ENCODE peak calls at places on chromosomes 7 and 10, in four cellular contexts. F is IMR-90, N is K562, T is GM12878. M is an unnamed sample.

GRCh38 chr7:159272739-159273138 is 128.1 kb upstream of the VIPR2 start:
- DNase-seq in N (no peak), T (no peak), F (no peak), M (no peak)

GRCh38 chr7:79730971-79731370 is 277.5 kb upstream of the MAGI2 start:
- DNase-seq in N (no peak), T (no peak), F (no peak), M (no peak)

GRCh38 chr10:132468651-132469050 is 68.9 kb upstream of the INPP5A start:
- DNase-seq in F (no peak), N (no peak), T (no peak), M (no peak)

GRCh38 chr7:105336009-105336408 is 52.7 kb downstream of the SRPK2 start:
- DNase-seq in T (no peak), N (no peak), F (peak), M (peak)

GRCh38 chr7:44979481-44980392 is 922 bp upstream of the MYO1G start:
- DNase-seq in T (no peak), F (no peak), N (no peak), M (no peak)

GRCh38 chr7:12771378-12771877 is 84.0 kb downstream of the ARL4A start:
- DNase-seq in T (no peak), N (no peak), F (peak), M (peak)

GRCh38 chr10:13893926-13894325 is 307.2 kb downstream of the PRPF18 start:
- DNase-seq in F (peak), N (no peak), T (no peak), M (peak)

GRCh38 chr7:44173911-44174693 is 15.1 kb downstream of the GCK start:
- DNase-seq in N (no peak), F (no peak), T (no peak), M (no peak)

GRCh38 chr7:19015066-19015465 is 102.4 kb downstream of the TWIST1 start:
- DNase-seq in F (no peak), N (no peak), T (no peak), M (no peak)

GRCh38 chr7:31043035-31043434 is 9.1 kb upstream of the ADCYAP1R1 start:
- DNase-seq in N (no peak), T (no peak), F (no peak), M (no peak)

GRCh38 chr7:5064391-5065106 is 18.9 kb downstream of the RBAK start:
- DNase-seq in T (no peak), F (no peak), N (no peak), M (peak)

GRCh38 chr7:2635810-2636701 is 4.3 kb downstream of the TTYH3 start:
- DNase-seq in F (no peak), N (no peak), T (no peak), M (no peak)

GRCh38 chr10:50286517-50286916 is 35.2 kb upstream of the ASAH2 start:
- DNase-seq in F (peak), N (no peak), T (no peak), M (no peak)

GRCh38 chr10:133310789-133311188 is 2.1 kb downstream of the ZNF511 start:
- DNase-seq in T (no peak), F (no peak), N (no peak), M (no peak)

GRCh38 chr10:83935911-83936310 is 203.4 kb upstream of the GHITM start:
- DNase-seq in T (no peak), N (no peak), F (no peak), M (no peak)

GRCh38 chr10:11144626-11145497 is 127.2 kb downstream of the CELF2 start:
- DNase-seq in F (no peak), T (no peak), N (no peak), M (no peak)

GRCh38 chr10:129332476-129332875 is 134.6 kb upstream of the MGMT start:
- DNase-seq in T (no peak), F (peak), N (peak), M (peak)

GRCh38 chr10:93436577-93436976 is 45.6 kb downstream of the MYOF start:
- DNase-seq in N (no peak), T (no peak), F (peak), M (peak)

GRCh38 chr10:33476757-33477273 is 142.3 kb upstream of the NRP1 start:
- DNase-seq in N (no peak), T (no peak), F (no peak), M (no peak)

GRCh38 chr7:116653204-116653603 is 18.8 kb upstream of the MET start:
- DNase-seq in F (peak), N (no peak), T (no peak), M (no peak)

GRCh38 chr10:68537796-68538195 is 10.5 kb upstream of the SLC25A16 start:
- DNase-seq in N (no peak), T (no peak), F (no peak), M (no peak)

GRCh38 chr7:101869901-101870290 is 52.5 kb downstream of the CUX1 start:
- DNase-seq in T (no peak), F (no peak), N (peak), M (no peak)

GRCh38 chr7:57177856-57178767 is 45.9 kb upstream of the ZNF479 start:
- DNase-seq in T (no peak), N (no peak), F (no peak), M (no peak)

GRCh38 chr7:151374139-151374538 is 32.5 kb downstream of the NUB1 start:
- DNase-seq in F (no peak), T (no peak), N (no peak), M (no peak)

GRCh38 chr10:75841266-75841665 is 409.8 kb downstream of the LRMDA start:
- DNase-seq in F (no peak), T (no peak), N (no peak), M (no peak)

GRCh38 chr7:126979722-126980121 is 273.0 kb downstream of the GRM8 start:
- DNase-seq in F (no peak), N (no peak), T (no peak), M (no peak)

GRCh38 chr10:86711957-86712708 is 43.8 kb downstream of the LDB3 start:
- DNase-seq in T (peak), F (peak), N (peak), M (no peak)

GRCh38 chr10:82742478-82742877 is 867.5 kb downstream of the NRG3 start:
- DNase-seq in T (no peak), N (no peak), F (no peak), M (peak)

GRCh38 chr7:135748770-135749169 is at the start of gene FAM180A:
- DNase-seq in T (no peak), F (peak), N (no peak), M (no peak)

GRCh38 chr7:140898794-140899548 is 25.8 kb downstream of the BRAF start:
- DNase-seq in F (peak), T (no peak), N (no peak), M (no peak)

GRCh38 chr7:144720139-144720538 is 115.7 kb downstream of the TPK1 start:
- DNase-seq in F (no peak), N (no peak), T (no peak), M (no peak)

GRCh38 chr7:99012722-99013121 is 131.2 kb downstream of the SMURF1 start:
- DNase-seq in F (no peak), N (no peak), T (no peak), M (no peak)

GRCh38 chr10:125222515-125222914 is 62.2 kb upstream of the CTBP2 start:
- DNase-seq in F (no peak), T (no peak), N (no peak), M (no peak)

GRCh38 chr7:26850193-26850651 is 14.2 kb downstream of the SKAP2 start:
- DNase-seq in N (no peak), F (peak), T (no peak), M (no peak)
- TF ChIP-seq FOS in N (peak), F (no peak), T (no peak), M (no peak)

GRCh38 chr10:61836888-61837747 is 64.4 kb upstream of the ARID5B start:
- DNase-seq in F (peak), T (no peak), N (no peak), M (peak)
- TF ChIP-seq FOS in F (peak), T (no peak), N (no peak), M (peak)

GRCh38 chr7:95102662-95103061 is 195.3 kb downstream of the PPP1R9A start:
- DNase-seq in N (no peak), T (no peak), F (no peak), M (peak)
- TF ChIP-seq FOS in N (no peak), T (no peak), F (no peak), M (no peak)

GRCh38 chr7:36276428-36277246 is 113.0 kb upstream of the ANLN start:
- DNase-seq in N (no peak), F (no peak), T (no peak), M (no peak)

GRCh38 chr7:36272211-36272566 is 117.5 kb upstream of the ANLN start:
- DNase-seq in T (no peak), F (no peak), N (no peak), M (no peak)

GRCh38 chr7:36275735-36276284 is 113.9 kb upstream of the ANLN start:
- DNase-seq in T (no peak), F (no peak), N (no peak), M (no peak)

GRCh38 chr7:36273836-36274235 is 115.8 kb upstream of the ANLN start:
- DNase-seq in F (no peak), N (no peak), T (no peak), M (no peak)

GRCh38 chr7:36272567-36273269 is 116.9 kb upstream of the ANLN start:
- DNase-seq in F (peak), T (no peak), N (no peak), M (no peak)
- TF ChIP-seq FOS in F (no peak), T (no peak), N (no peak), M (no peak)

GRCh38 chr10:74011016-74011415 is 13.1 kb downstream of the VCL start:
- DNase-seq in T (no peak), F (no peak), N (no peak), M (no peak)

GRCh38 chr10:74012480-74012879 is 14.6 kb downstream of the VCL start:
- DNase-seq in T (no peak), F (no peak), N (no peak), M (no peak)

GRCh38 chr10:74011762-74012161 is 13.8 kb downstream of the VCL start:
- DNase-seq in T (no peak), F (peak), N (no peak), M (peak)

GRCh38 chr10:74006269-74006668 is 8.4 kb downstream of the VCL start:
- DNase-seq in T (no peak), N (no peak), F (no peak), M (no peak)

GRCh38 chr10:74008212-74008731 is 10.4 kb downstream of the VCL start:
- DNase-seq in N (no peak), F (peak), T (no peak), M (peak)
- TF ChIP-seq FOS in N (no peak), F (peak), T (no peak), M (peak)

DNA sequence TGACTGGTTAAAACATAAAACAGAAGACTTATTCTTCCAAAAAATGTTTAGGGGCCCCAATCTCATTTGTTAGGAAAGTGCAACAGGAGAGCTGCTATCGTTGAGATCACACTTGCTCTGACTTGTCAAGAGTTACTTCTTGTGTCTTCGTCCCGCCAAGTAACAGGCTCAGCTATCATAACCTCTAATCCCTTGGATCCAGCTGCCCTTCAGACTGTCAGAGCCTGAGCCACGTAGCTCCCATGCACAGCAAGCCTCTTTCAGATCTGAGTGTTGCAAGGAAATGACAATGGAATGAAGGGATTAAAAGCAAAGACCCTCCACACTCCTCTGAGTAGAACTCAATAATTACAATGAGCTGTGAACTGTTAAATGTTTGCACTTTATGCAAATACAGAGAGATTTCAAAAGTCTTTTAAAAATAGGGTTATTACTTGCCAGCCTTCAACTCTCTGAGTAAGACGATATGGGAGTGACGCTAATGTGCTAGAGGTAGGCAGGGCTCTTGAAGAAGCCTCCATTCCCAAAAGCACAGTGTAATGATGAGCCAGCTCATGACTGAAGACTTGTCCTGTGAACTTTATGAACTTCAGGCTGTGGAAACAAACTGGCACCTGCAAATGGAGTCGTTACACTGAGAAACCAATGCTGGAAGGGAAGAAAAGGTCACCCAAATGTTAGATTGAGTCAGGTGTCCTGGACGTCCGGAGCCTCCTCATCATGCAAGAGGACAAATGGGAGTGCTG is 28.4 kb upstream of the CDK13 start:
- DNase-seq in F (no peak), N (no peak), T (no peak), M (no peak)
- TF ChIP-seq FOS in F (no peak), N (no peak), T (no peak), M (no peak)

GRCh38 chr7:152424348-152425108 is 11.3 kb downstream of the KMT2C start:
- DNase-seq in T (no peak), N (no peak), F (peak), M (no peak)
- TF ChIP-seq FOS in T (no peak), N (no peak), F (no peak), M (no peak)